ENCODE peak calls at places on chromosomes 11 and 22, in seven cellular contexts. H is stimulated activated CD8-positive, alpha-beta memory T cell treated with anti-CD3 and anti-CD28 coated beads, Interleukin-12 subunit alpha, Interleukin-12 subunit beta, amount 100 ng/mL, for 4 hours; L is GM12865; W is B cell; X is CD4-positive, CD25-positive, alpha-beta regulatory T cell; Q is brain microvascular endothelial cell; U is HEK293T. O is an unnamed sample.

GRCh38 chr11:82671451-82671850 is 62.2 kb downstream of the FAM181B start:
- DNase-seq in X (no peak), L (no peak), H (no peak), Q (no peak), U (no peak), W (no peak), O (no peak)

GRCh38 chr22:20155330-20156041 is 4.6 kb upstream of the CCDC188 start:
- DNase-seq in H (no peak), X (no peak), Q (peak; percentile 30), W (no peak), U (no peak), L (peak; percentile 24), O (no peak)

GRCh38 chr11:118602331-118602730 is 5.1 kb upstream of the PHLDB1 start:
- DNase-seq in X (no peak), Q (no peak), W (no peak), H (no peak), U (no peak), L (no peak), O (no peak)

GRCh38 chr11:10742460-10743208 is 8.4 kb upstream of the CTR9 start:
- DNase-seq in X (peak; percentile 21), Q (peak; percentile 72), U (no peak), W (no peak), H (no peak), L (no peak), O (peak; percentile 64)

GRCh38 chr22:45482169-45482568 is 20.5 kb upstream of the FBLN1 start:
- DNase-seq in U (no peak), H (no peak), W (no peak), Q (no peak), L (no peak), X (no peak), O (no peak)

GRCh38 chr11:44760477-44760872 is 33.7 kb downstream of the TSPAN18 start:
- DNase-seq in H (no peak), W (no peak), X (no peak), Q (no peak), U (no peak), L (no peak), O (no peak)

GRCh38 chr11:106121570-106122320 is 44.3 kb downstream of the AASDHPPT start:
- DNase-seq in L (no peak), Q (no peak), X (no peak), W (no peak), U (no peak), H (no peak), O (no peak)

GRCh38 chr11:95138448-95138847 is 48.8 kb downstream of the ENDOD1 start:
- DNase-seq in X (no peak), W (no peak), Q (no peak), U (peak; percentile 26), H (no peak), L (peak; percentile 25), O (no peak)

GRCh38 chr11:56521955-56522354 is 21.1 kb downstream of the OR5M11 start:
- DNase-seq in U (no peak), L (peak; percentile 18), X (no peak), H (no peak), Q (no peak), W (no peak), O (no peak)

GRCh38 chr22:40240671-40241070 is 62.9 kb downstream of the TNRC6B start:
- DNase-seq in U (no peak), L (no peak), W (no peak), H (no peak), X (peak; percentile 11), Q (no peak), O (no peak)

GRCh38 chr22:29040385-29041275 is 21.0 kb downstream of the C22orf31 start:
- DNase-seq in U (peak; percentile 77), H (peak; percentile 17), Q (peak; percentile 88), W (peak; percentile 72), X (peak; percentile 70), L (peak; percentile 84), O (peak; percentile 74)

GRCh38 chr11:85475637-85476517 is 151.3 kb downstream of the DLG2 start:
- DNase-seq in U (no peak), H (no peak), L (no peak), X (no peak), W (no peak), Q (no peak), O (no peak)

GRCh38 chr11:83282084-83282716 is 4.0 kb downstream of the CCDC90B start:
- DNase-seq in W (no peak), U (no peak), L (no peak), X (no peak), H (no peak), Q (no peak), O (no peak)

GRCh38 chr22:32996702-32997101 is 61.5 kb downstream of the SYN3 start:
- DNase-seq in X (no peak), Q (no peak), H (no peak), U (no peak), L (no peak), W (no peak), O (no peak)

O was measured in non-pigmented ciliary epithelial cell.